ENCODE peak calls at places on chromosomes 12 and 14, in eight cellular contexts. Q is GM12878, C is lower leg skin, T is fibroblast of mammary gland, B is testis, F is cardiac muscle cell, L is aorta, R is GM23248. D is an unnamed sample.

GRCh38 chr12:111387747-111388365 is 17.9 kb upstream of the SH2B3 start:
- DNase-seq in B (no peak), T (no peak), F (no peak), L (no peak), C (no peak), R (no peak), Q (no peak), D (no peak)

GRCh38 chr12:53754633-53755261 is 3.0 kb upstream of the CISTR start:
- DNase-seq in R (no peak), C (no peak), B (no peak), L (no peak), T (peak; percentile 66), F (peak; percentile 69), Q (no peak), D (no peak)

GRCh38 chr14:99853206-99853605 is 60.0 kb downstream of the EML1 start:
- DNase-seq in B (no peak), R (peak; percentile 9), L (no peak), C (no peak), F (no peak), Q (no peak), T (no peak), D (no peak)

GRCh38 chr12:108446766-108447165 is 68.3 kb upstream of the FICD start:
- DNase-seq in T (peak; percentile 18), B (no peak), C (no peak), Q (no peak), L (no peak), R (peak; percentile 65), F (peak; percentile 81), D (no peak)

GRCh38 chr12:107523760-107524558 is 161.6 kb upstream of the PWP1 start:
- DNase-seq in R (no peak), Q (no peak), F (no peak), C (peak; percentile 61), B (no peak), L (no peak), T (no peak), D (no peak)

GRCh38 chr12:98885778-98886177 is 240.7 kb downstream of the APAF1 start:
- DNase-seq in T (no peak), F (no peak), L (no peak), C (no peak), Q (no peak), B (no peak), R (no peak), D (no peak)

GRCh38 chr12:47942327-47943230 is 20.8 kb upstream of the TMEM106C start:
- DNase-seq in R (peak; percentile 27), C (peak; percentile 62), T (no peak), L (no peak), Q (no peak), F (peak; percentile 9), B (no peak), D (peak; percentile 29)

GRCh38 chr12:122137229-122137628 is 36.8 kb downstream of the IL31 start:
- DNase-seq in T (no peak), F (no peak), R (no peak), L (no peak), C (no peak), Q (no peak), B (no peak), D (no peak)

GRCh38 chr14:78498062-78498595 is 328.0 kb downstream of the NRXN3 start:
- DNase-seq in Q (no peak), L (no peak), T (no peak), R (no peak), C (no peak), F (no peak), B (no peak), D (no peak)

GRCh38 chr12:49325606-49326005 is 2.6 kb downstream of the TROAP start:
- DNase-seq in C (peak; percentile 70), B (no peak), F (no peak), T (no peak), Q (no peak), L (no peak), R (no peak), D (no peak)

GRCh38 chr12:70985850-70986249 is 65.3 kb upstream of the PTPRR start:
- DNase-seq in B (no peak), R (peak; percentile 79), L (no peak), F (peak; percentile 75), T (peak; percentile 96), Q (no peak), C (no peak), D (no peak)

GRCh38 chr14:23147676-23148075 is 28.6 kb upstream of the CEBPE start:
- DNase-seq in B (peak; percentile 80), T (peak; percentile 70), Q (no peak), F (peak; percentile 75), L (no peak), R (peak; percentile 64), C (no peak), D (no peak)

GRCh38 chr12:56160160-56160763 is 2.1 kb downstream of the MYL6 start:
- DNase-seq in F (peak; percentile 55), B (no peak), R (peak; percentile 71), T (peak; percentile 54), C (no peak), L (peak; percentile 49), Q (no peak), D (peak; percentile 63)
- H3K4me3 ChIP-seq in F (peak overlapping the region; percentile 86), B (peak overlapping the region; percentile 76), R (peak overlapping the region; percentile 85), T (peak overlapping the region; percentile 100), C (peak overlapping the region; percentile 80), L (peak overlapping the region; percentile 96), Q (peak overlapping the region; percentile 90), D (peak overlapping the region; percentile 80)

GRCh38 chr14:64598404-64598803 is 48.6 kb downstream of the PPP1R36 start:
- DNase-seq in R (no peak), Q (peak; percentile 24), F (no peak), T (no peak), L (no peak), B (no peak), C (no peak), D (no peak)
- H3K4me3 ChIP-seq in R (no peak overlapping the region), Q (no peak overlapping the region), F (no peak overlapping the region), T (no peak overlapping the region), L (no peak overlapping the region), B (no peak overlapping the region), C (no peak overlapping the region), D (no peak overlapping the region)

GRCh38 chr12:19938031-19938430 is 430.3 kb upstream of the PDE3A start:
- DNase-seq in F (no peak), C (no peak), R (no peak), T (no peak), Q (no peak), L (no peak), B (no peak), D (no peak)
- H3K4me3 ChIP-seq in F (no peak overlapping the region), C (no peak overlapping the region), R (no peak overlapping the region), T (no peak overlapping the region), Q (no peak overlapping the region), L (no peak overlapping the region), B (no peak overlapping the region), D (no peak overlapping the region)

DNA sequence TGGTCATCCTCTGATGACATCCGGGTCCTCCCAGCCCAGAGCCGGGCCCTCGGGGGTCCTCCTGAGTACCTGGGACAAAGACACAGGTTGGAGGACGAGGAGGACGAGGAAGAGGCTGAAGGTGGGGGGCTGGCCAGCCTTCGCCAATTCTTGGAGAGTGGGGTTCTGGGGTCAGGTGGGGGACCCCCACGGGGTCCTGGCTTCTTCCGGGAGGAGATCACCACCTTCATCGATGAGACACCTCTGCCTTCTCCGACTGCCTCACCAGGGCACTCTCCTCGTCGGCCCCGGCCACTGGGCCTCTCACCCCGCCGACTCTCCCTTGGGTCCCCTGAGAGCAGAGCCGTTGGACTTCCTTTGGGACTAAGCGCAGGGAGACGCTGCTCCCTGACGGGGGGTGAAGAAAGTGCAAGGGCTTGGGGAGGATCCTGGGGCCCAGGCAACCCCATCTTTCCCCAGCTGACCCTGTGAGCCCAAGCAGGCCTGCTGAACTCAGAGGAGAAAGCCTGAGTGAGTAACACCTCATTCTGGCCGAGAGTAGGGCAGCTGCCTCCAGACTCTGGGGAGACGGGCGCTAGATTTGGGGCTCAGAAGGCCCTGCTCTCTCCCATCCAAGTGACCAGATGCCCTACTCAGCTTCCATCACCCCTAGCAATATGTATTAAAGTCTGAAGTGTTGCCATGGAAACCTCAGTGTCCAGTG is 1.3 kb upstream of the P3H3 start:
- DNase-seq in F (no peak), Q (no peak), C (peak; percentile 85), L (peak; percentile 48), R (no peak), T (no peak), B (no peak), D (no peak)
- H3K4me3 ChIP-seq in F (no peak overlapping the region), Q (no peak overlapping the region), C (no peak overlapping the region), L (no peak overlapping the region), R (peak overlapping the region; percentile 46), T (no peak overlapping the region), B (no peak overlapping the region), D (no peak overlapping the region)

GRCh38 chr12:7448099-7448498 is 4.1 kb upstream of the CD163L1 start:
- DNase-seq in Q (no peak), T (no peak), R (no peak), L (no peak), F (no peak), B (no peak), C (no peak), D (no peak)
- H3K4me3 ChIP-seq in Q (no peak overlapping the region), T (no peak overlapping the region), R (no peak overlapping the region), L (no peak overlapping the region), F (no peak overlapping the region), B (no peak overlapping the region), C (no peak overlapping the region), D (no peak overlapping the region)

GRCh38 chr12:109461846-109462766 is 15.0 kb downstream of the KCTD10 start:
- DNase-seq in T (peak; percentile 96), B (peak; percentile 74), C (peak; percentile 97), F (peak; percentile 99), L (peak; percentile 94), Q (no peak), R (peak; percentile 98), D (no peak)

GRCh38 chr12:109462868-109463692 is 14.0 kb downstream of the KCTD10 start:
- DNase-seq in C (peak; percentile 96), Q (no peak), F (peak; percentile 99), T (peak; percentile 97), B (peak; percentile 83), L (peak; percentile 93), R (peak; percentile 96), D (no peak)

GRCh38 chr12:109459247-109459646 is 17.9 kb downstream of the KCTD10 start:
- DNase-seq in L (no peak), B (no peak), R (peak; percentile 49), T (peak; percentile 55), C (no peak), F (peak; percentile 29), Q (no peak), D (no peak)

GRCh38 chr12:109460538-109460937 is 16.6 kb downstream of the KCTD10 start:
- DNase-seq in C (no peak), B (no peak), Q (no peak), F (no peak), T (no peak), L (peak; percentile 65), R (no peak), D (no peak)

GRCh38 chr12:109461049-109461845 is 15.9 kb downstream of the KCTD10 start:
- DNase-seq in T (peak; percentile 64), F (peak; percentile 58), B (no peak), L (peak; percentile 81), Q (no peak), C (no peak), R (peak; percentile 42), D (no peak)
- H3K4me3 ChIP-seq in T (no peak overlapping the region), F (no peak overlapping the region), B (no peak overlapping the region), L (no peak overlapping the region), Q (no peak overlapping the region), C (no peak overlapping the region), R (peak overlapping the region; percentile 8), D (no peak overlapping the region)

GRCh38 chr14:92323031-92323915 is at the start of gene SLC24A4:
- DNase-seq in F (peak; percentile 8), Q (no peak), B (peak; percentile 67), R (peak; percentile 44), C (no peak), L (no peak), T (no peak), D (no peak)
- H3K4me3 ChIP-seq in F (peak within 1 kb of the TSS; percentile 49), Q (peak within 1 kb of the TSS; percentile 11), B (peak within 1 kb of the TSS; percentile 57), R (peak within 1 kb of the TSS; percentile 32), C (no peak within 1 kb of the TSS), L (peak within 1 kb of the TSS; percentile 80), T (no peak within 1 kb of the TSS), D (no peak within 1 kb of the TSS)